ENCODE peak calls at places on chromosomes 4 and X, in six cellular contexts. One of them, this sample, is unnamed.

GRCh38 chrX:153669901-153670731 is 3.5 kb downstream of the PNCK start:
- DNase-seq in pulmonary artery endothelial cell: no peak
- DNase-seq in activated gamma-delta T cell treated with anti-CD3 and anti-CD28 coated beads, Interleukin-2, amount 50 U/mL, for 16 hours: no peak
- DNase-seq in aorta: peak
- DNase-seq in stimulated activated CD8-positive, alpha-beta memory T cell treated with anti-CD3 and anti-CD28 coated beads, Interleukin-4, amount 100 ng/mL, for 1 hour: no peak
- DNase-seq in HTR-8/SVneo: no peak
- DNase-seq in this sample: no peak

GRCh38 chr4:159503243-159503642 is 400.4 kb downstream of the RAPGEF2 start:
- DNase-seq in aorta: no peak
- DNase-seq in HTR-8/SVneo: no peak
- DNase-seq in pulmonary artery endothelial cell: no peak
- DNase-seq in activated gamma-delta T cell treated with anti-CD3 and anti-CD28 coated beads, Interleukin-2, amount 50 U/mL, for 16 hours: no peak
- DNase-seq in stimulated activated CD8-positive, alpha-beta memory T cell treated with anti-CD3 and anti-CD28 coated beads, Interleukin-4, amount 100 ng/mL, for 1 hour: no peak
- DNase-seq in this sample: no peak

GRCh38 chr4:150033937-150034336 is 44.3 kb upstream of the DCLK2 start:
- DNase-seq in aorta: peak
- DNase-seq in stimulated activated CD8-positive, alpha-beta memory T cell treated with anti-CD3 and anti-CD28 coated beads, Interleukin-4, amount 100 ng/mL, for 1 hour: no peak
- DNase-seq in pulmonary artery endothelial cell: no peak
- DNase-seq in HTR-8/SVneo: no peak
- DNase-seq in activated gamma-delta T cell treated with anti-CD3 and anti-CD28 coated beads, Interleukin-2, amount 50 U/mL, for 16 hours: no peak
- DNase-seq in this sample: no peak

GRCh38 chrX:97685753-97686152 is 802.0 kb downstream of the RPA4 start:
- DNase-seq in activated gamma-delta T cell treated with anti-CD3 and anti-CD28 coated beads, Interleukin-2, amount 50 U/mL, for 16 hours: no peak
- DNase-seq in pulmonary artery endothelial cell: peak
- DNase-seq in aorta: no peak
- DNase-seq in HTR-8/SVneo: no peak
- DNase-seq in stimulated activated CD8-positive, alpha-beta memory T cell treated with anti-CD3 and anti-CD28 coated beads, Interleukin-4, amount 100 ng/mL, for 1 hour: no peak
- DNase-seq in this sample: peak

GRCh38 chr4:76964769-76965168 is 15.2 kb downstream of the SEPTIN11 start:
- DNase-seq in pulmonary artery endothelial cell: no peak
- DNase-seq in activated gamma-delta T cell treated with anti-CD3 and anti-CD28 coated beads, Interleukin-2, amount 50 U/mL, for 16 hours: no peak
- DNase-seq in aorta: no peak
- DNase-seq in HTR-8/SVneo: no peak
- DNase-seq in stimulated activated CD8-positive, alpha-beta memory T cell treated with anti-CD3 and anti-CD28 coated beads, Interleukin-4, amount 100 ng/mL, for 1 hour: no peak
- DNase-seq in this sample: no peak

GRCh38 chr4:150574678-150575077 is 7.3 kb upstream of the MAB21L2 start:
- DNase-seq in aorta: no peak
- DNase-seq in stimulated activated CD8-positive, alpha-beta memory T cell treated with anti-CD3 and anti-CD28 coated beads, Interleukin-4, amount 100 ng/mL, for 1 hour: no peak
- DNase-seq in HTR-8/SVneo: no peak
- DNase-seq in pulmonary artery endothelial cell: no peak
- DNase-seq in activated gamma-delta T cell treated with anti-CD3 and anti-CD28 coated beads, Interleukin-2, amount 50 U/mL, for 16 hours: no peak
- DNase-seq in this sample: no peak

GRCh38 chr4:71932941-71933340 is 98.9 kb upstream of the NPFFR2 start:
- DNase-seq in stimulated activated CD8-positive, alpha-beta memory T cell treated with anti-CD3 and anti-CD28 coated beads, Interleukin-4, amount 100 ng/mL, for 1 hour: no peak
- DNase-seq in aorta: no peak
- DNase-seq in activated gamma-delta T cell treated with anti-CD3 and anti-CD28 coated beads, Interleukin-2, amount 50 U/mL, for 16 hours: no peak
- DNase-seq in HTR-8/SVneo: no peak
- DNase-seq in pulmonary artery endothelial cell: no peak
- DNase-seq in this sample: no peak

GRCh38 chrX:19659929-19660328 is 144.6 kb upstream of the MAP3K15 start:
- DNase-seq in stimulated activated CD8-positive, alpha-beta memory T cell treated with anti-CD3 and anti-CD28 coated beads, Interleukin-4, amount 100 ng/mL, for 1 hour: no peak
- DNase-seq in aorta: no peak
- DNase-seq in pulmonary artery endothelial cell: no peak
- DNase-seq in HTR-8/SVneo: no peak
- DNase-seq in activated gamma-delta T cell treated with anti-CD3 and anti-CD28 coated beads, Interleukin-2, amount 50 U/mL, for 16 hours: no peak
- DNase-seq in this sample: no peak

GRCh38 chrX:1462596-1463251 is 10.0 kb upstream of the ASMTL start:
- DNase-seq in activated gamma-delta T cell treated with anti-CD3 and anti-CD28 coated beads, Interleukin-2, amount 50 U/mL, for 16 hours: peak
- DNase-seq in aorta: peak
- DNase-seq in HTR-8/SVneo: peak
- DNase-seq in pulmonary artery endothelial cell: peak
- DNase-seq in stimulated activated CD8-positive, alpha-beta memory T cell treated with anti-CD3 and anti-CD28 coated beads, Interleukin-4, amount 100 ng/mL, for 1 hour: peak
- DNase-seq in this sample: peak

GRCh38 chrX:149495573-149496071 is 9.5 kb downstream of the IDS start:
- DNase-seq in aorta: no peak
- DNase-seq in pulmonary artery endothelial cell: peak
- DNase-seq in activated gamma-delta T cell treated with anti-CD3 and anti-CD28 coated beads, Interleukin-2, amount 50 U/mL, for 16 hours: no peak
- DNase-seq in HTR-8/SVneo: no peak
- DNase-seq in stimulated activated CD8-positive, alpha-beta memory T cell treated with anti-CD3 and anti-CD28 coated beads, Interleukin-4, amount 100 ng/mL, for 1 hour: no peak
- DNase-seq in this sample: no peak

GRCh38 chr4:159190646-159191045 is 87.8 kb downstream of the RAPGEF2 start:
- DNase-seq in aorta: no peak
- DNase-seq in stimulated activated CD8-positive, alpha-beta memory T cell treated with anti-CD3 and anti-CD28 coated beads, Interleukin-4, amount 100 ng/mL, for 1 hour: no peak
- DNase-seq in activated gamma-delta T cell treated with anti-CD3 and anti-CD28 coated beads, Interleukin-2, amount 50 U/mL, for 16 hours: no peak
- DNase-seq in HTR-8/SVneo: no peak
- DNase-seq in pulmonary artery endothelial cell: no peak
- DNase-seq in this sample: no peak

GRCh38 chr4:140069068-140069467 is 84.9 kb downstream of the MAML3 start:
- DNase-seq in aorta: peak
- DNase-seq in HTR-8/SVneo: no peak
- DNase-seq in pulmonary artery endothelial cell: no peak
- DNase-seq in stimulated activated CD8-positive, alpha-beta memory T cell treated with anti-CD3 and anti-CD28 coated beads, Interleukin-4, amount 100 ng/mL, for 1 hour: no peak
- DNase-seq in activated gamma-delta T cell treated with anti-CD3 and anti-CD28 coated beads, Interleukin-2, amount 50 U/mL, for 16 hours: no peak
- DNase-seq in this sample: no peak

GRCh38 chr4:185559913-185560281 is 24.6 kb upstream of the PDLIM3 start:
- DNase-seq in stimulated activated CD8-positive, alpha-beta memory T cell treated with anti-CD3 and anti-CD28 coated beads, Interleukin-4, amount 100 ng/mL, for 1 hour: no peak
- DNase-seq in HTR-8/SVneo: peak
- DNase-seq in activated gamma-delta T cell treated with anti-CD3 and anti-CD28 coated beads, Interleukin-2, amount 50 U/mL, for 16 hours: no peak
- DNase-seq in aorta: peak
- DNase-seq in pulmonary artery endothelial cell: peak
- DNase-seq in this sample: no peak

GRCh38 chrX:149937881-149938426 is 337 bp downstream of the EOLA2 start:
- DNase-seq in stimulated activated CD8-positive, alpha-beta memory T cell treated with anti-CD3 and anti-CD28 coated beads, Interleukin-4, amount 100 ng/mL, for 1 hour: no peak
- DNase-seq in activated gamma-delta T cell treated with anti-CD3 and anti-CD28 coated beads, Interleukin-2, amount 50 U/mL, for 16 hours: no peak
- DNase-seq in aorta: peak
- DNase-seq in HTR-8/SVneo: no peak
- DNase-seq in pulmonary artery endothelial cell: no peak
- DNase-seq in this sample: no peak

GRCh38 chrX:136961594-136962135 is 72.1 kb downstream of the GPR101 start:
- DNase-seq in stimulated activated CD8-positive, alpha-beta memory T cell treated with anti-CD3 and anti-CD28 coated beads, Interleukin-4, amount 100 ng/mL, for 1 hour: no peak
- DNase-seq in pulmonary artery endothelial cell: no peak
- DNase-seq in activated gamma-delta T cell treated with anti-CD3 and anti-CD28 coated beads, Interleukin-2, amount 50 U/mL, for 16 hours: no peak
- DNase-seq in aorta: no peak
- DNase-seq in HTR-8/SVneo: no peak
- DNase-seq in this sample: no peak

GRCh38 chrX:150449313-150449712 is 86.2 kb downstream of the MAMLD1 start:
- DNase-seq in HTR-8/SVneo: no peak
- DNase-seq in stimulated activated CD8-positive, alpha-beta memory T cell treated with anti-CD3 and anti-CD28 coated beads, Interleukin-4, amount 100 ng/mL, for 1 hour: no peak
- DNase-seq in pulmonary artery endothelial cell: no peak
- DNase-seq in aorta: no peak
- DNase-seq in activated gamma-delta T cell treated with anti-CD3 and anti-CD28 coated beads, Interleukin-2, amount 50 U/mL, for 16 hours: no peak
- DNase-seq in this sample: no peak

GRCh38 chrX:39960219-39960618 is 137.5 kb downstream of the BCOR start:
- DNase-seq in stimulated activated CD8-positive, alpha-beta memory T cell treated with anti-CD3 and anti-CD28 coated beads, Interleukin-4, amount 100 ng/mL, for 1 hour: no peak
- DNase-seq in HTR-8/SVneo: no peak
- DNase-seq in aorta: no peak
- DNase-seq in pulmonary artery endothelial cell: no peak
- DNase-seq in activated gamma-delta T cell treated with anti-CD3 and anti-CD28 coated beads, Interleukin-2, amount 50 U/mL, for 16 hours: no peak
- DNase-seq in this sample: no peak

GRCh38 chr4:86096373-86096772 is 263.5 kb downstream of the MAPK10 start:
- DNase-seq in activated gamma-delta T cell treated with anti-CD3 and anti-CD28 coated beads, Interleukin-2, amount 50 U/mL, for 16 hours: no peak
- DNase-seq in pulmonary artery endothelial cell: no peak
- DNase-seq in HTR-8/SVneo: no peak
- DNase-seq in aorta: no peak
- DNase-seq in stimulated activated CD8-positive, alpha-beta memory T cell treated with anti-CD3 and anti-CD28 coated beads, Interleukin-4, amount 100 ng/mL, for 1 hour: no peak
- DNase-seq in this sample: no peak

GRCh38 chr4:1310031-1310795 is 20.5 kb downstream of the MAEA start:
- DNase-seq in HTR-8/SVneo: no peak
- DNase-seq in pulmonary artery endothelial cell: no peak
- DNase-seq in activated gamma-delta T cell treated with anti-CD3 and anti-CD28 coated beads, Interleukin-2, amount 50 U/mL, for 16 hours: no peak
- DNase-seq in stimulated activated CD8-positive, alpha-beta memory T cell treated with anti-CD3 and anti-CD28 coated beads, Interleukin-4, amount 100 ng/mL, for 1 hour: no peak
- DNase-seq in aorta: peak
- DNase-seq in this sample: no peak

GRCh38 chrX:6095469-6095868 is 133.2 kb downstream of the NLGN4X start:
- DNase-seq in HTR-8/SVneo: no peak
- DNase-seq in stimulated activated CD8-positive, alpha-beta memory T cell treated with anti-CD3 and anti-CD28 coated beads, Interleukin-4, amount 100 ng/mL, for 1 hour: no peak
- DNase-seq in activated gamma-delta T cell treated with anti-CD3 and anti-CD28 coated beads, Interleukin-2, amount 50 U/mL, for 16 hours: no peak
- DNase-seq in pulmonary artery endothelial cell: no peak
- DNase-seq in aorta: no peak
- DNase-seq in this sample: no peak

GRCh38 chr4:105620640-105621323 is 68.4 kb downstream of the ARHGEF38 start:
- DNase-seq in stimulated activated CD8-positive, alpha-beta memory T cell treated with anti-CD3 and anti-CD28 coated beads, Interleukin-4, amount 100 ng/mL, for 1 hour: no peak
- DNase-seq in aorta: no peak
- DNase-seq in activated gamma-delta T cell treated with anti-CD3 and anti-CD28 coated beads, Interleukin-2, amount 50 U/mL, for 16 hours: no peak
- DNase-seq in HTR-8/SVneo: peak
- DNase-seq in pulmonary artery endothelial cell: no peak
- DNase-seq in this sample: no peak

GRCh38 chr4:30605616-30606015 is 114.6 kb upstream of the PCDH7 start:
- DNase-seq in pulmonary artery endothelial cell: no peak
- DNase-seq in activated gamma-delta T cell treated with anti-CD3 and anti-CD28 coated beads, Interleukin-2, amount 50 U/mL, for 16 hours: no peak
- DNase-seq in aorta: no peak
- DNase-seq in stimulated activated CD8-positive, alpha-beta memory T cell treated with anti-CD3 and anti-CD28 coated beads, Interleukin-4, amount 100 ng/mL, for 1 hour: no peak
- DNase-seq in HTR-8/SVneo: no peak
- DNase-seq in this sample: no peak

GRCh38 chr4:64432674-64433073 is 23.4 kb upstream of the TECRL start:
- DNase-seq in HTR-8/SVneo: no peak
- DNase-seq in stimulated activated CD8-positive, alpha-beta memory T cell treated with anti-CD3 and anti-CD28 coated beads, Interleukin-4, amount 100 ng/mL, for 1 hour: no peak
- DNase-seq in aorta: no peak
- DNase-seq in pulmonary artery endothelial cell: no peak
- DNase-seq in activated gamma-delta T cell treated with anti-CD3 and anti-CD28 coated beads, Interleukin-2, amount 50 U/mL, for 16 hours: no peak
- DNase-seq in this sample: no peak

GRCh38 chrX:46602468-46603102 is 29.0 kb downstream of the CHST7 start:
- DNase-seq in activated gamma-delta T cell treated with anti-CD3 and anti-CD28 coated beads, Interleukin-2, amount 50 U/mL, for 16 hours: no peak
- DNase-seq in aorta: no peak
- DNase-seq in HTR-8/SVneo: no peak
- DNase-seq in pulmonary artery endothelial cell: no peak
- DNase-seq in stimulated activated CD8-positive, alpha-beta memory T cell treated with anti-CD3 and anti-CD28 coated beads, Interleukin-4, amount 100 ng/mL, for 1 hour: no peak
- DNase-seq in this sample: no peak

GRCh38 chr4:148044889-148045352 is 313.0 kb downstream of the ARHGAP10 start:
- DNase-seq in aorta: no peak
- DNase-seq in activated gamma-delta T cell treated with anti-CD3 and anti-CD28 coated beads, Interleukin-2, amount 50 U/mL, for 16 hours: no peak
- DNase-seq in stimulated activated CD8-positive, alpha-beta memory T cell treated with anti-CD3 and anti-CD28 coated beads, Interleukin-4, amount 100 ng/mL, for 1 hour: no peak
- DNase-seq in pulmonary artery endothelial cell: no peak
- DNase-seq in HTR-8/SVneo: peak
- DNase-seq in this sample: no peak

GRCh38 chrX:39477438-39478120 is 620.2 kb downstream of the BCOR start:
- DNase-seq in HTR-8/SVneo: no peak
- DNase-seq in aorta: peak
- DNase-seq in stimulated activated CD8-positive, alpha-beta memory T cell treated with anti-CD3 and anti-CD28 coated beads, Interleukin-4, amount 100 ng/mL, for 1 hour: no peak
- DNase-seq in pulmonary artery endothelial cell: no peak
- DNase-seq in activated gamma-delta T cell treated with anti-CD3 and anti-CD28 coated beads, Interleukin-2, amount 50 U/mL, for 16 hours: no peak
- DNase-seq in this sample: peak

GRCh38 chrX:8049827-8050226 is 121.2 kb downstream of the VCX2 start:
- DNase-seq in stimulated activated CD8-positive, alpha-beta memory T cell treated with anti-CD3 and anti-CD28 coated beads, Interleukin-4, amount 100 ng/mL, for 1 hour: no peak
- DNase-seq in HTR-8/SVneo: no peak
- DNase-seq in pulmonary artery endothelial cell: no peak
- DNase-seq in activated gamma-delta T cell treated with anti-CD3 and anti-CD28 coated beads, Interleukin-2, amount 50 U/mL, for 16 hours: no peak
- DNase-seq in aorta: no peak
- DNase-seq in this sample: no peak